ENCODE peak calls at places on chromosome 1, in ten cellular contexts. L is midbrain; O is kidney glomerular epithelial cell; T is GF-D8; U is HTR-8/SVneo; A is AG08396; D is C1 segment of cervical spinal cord; W is stimulated activated naive CD4-positive, alpha-beta T cell; V is ureter; R is NCI-H2171. H is an unnamed sample.

GRCh38 chr1:234658143-234658542 is 48.2 kb upstream of the IRF2BP2 start:
- DNase-seq in R (no peak), O (peak; percentile 16), U (no peak), V (no peak), W (no peak), A (peak; percentile 36), L (no peak), T (no peak), D (no peak), H (no peak)

GRCh38 chr1:87928623-87929022 is 599.9 kb downstream of the LMO4 start:
- DNase-seq in O (no peak), U (no peak), T (no peak), V (no peak), W (no peak), R (no peak), L (no peak), D (no peak), A (no peak), H (no peak)

GRCh38 chr1:155966135-155966534 is 12.2 kb downstream of the ARHGEF2 start:
- DNase-seq in A (no peak), T (no peak), L (no peak), U (no peak), R (no peak), W (no peak), V (no peak), D (no peak), O (no peak), H (no peak)

GRCh38 chr1:49104575-49104974 is 327.9 kb upstream of the BEND5 start:
- DNase-seq in O (no peak), V (no peak), W (no peak), T (no peak), L (no peak), U (no peak), D (no peak), R (no peak), A (no peak), H (no peak)

GRCh38 chr1:158285756-158286241 is 3.9 kb upstream of the CD1C start:
- DNase-seq in D (peak; percentile 45), V (no peak), O (peak; percentile 87), L (peak; percentile 40), A (no peak), R (no peak), T (peak; percentile 85), W (no peak), U (no peak), H (no peak)

GRCh38 chr1:180246579-180246978 is 16.5 kb downstream of the LHX4 start:
- DNase-seq in W (no peak), U (no peak), V (no peak), L (no peak), O (no peak), T (no peak), A (no peak), D (no peak), R (no peak), H (no peak)

GRCh38 chr1:157240495-157241184 is 102.4 kb upstream of the ETV3 start:
- DNase-seq in D (no peak), V (no peak), U (no peak), O (peak; percentile 24), R (no peak), W (no peak), L (no peak), T (no peak), A (no peak), H (no peak)

GRCh38 chr1:32981003-32981909 is 16.6 kb upstream of the RNF19B start:
- DNase-seq in T (peak; percentile 84), O (peak; percentile 86), U (peak; percentile 60), D (no peak), A (peak; percentile 53), V (peak; percentile 76), W (peak; percentile 15), L (peak; percentile 47), R (no peak), H (peak; percentile 60)

GRCh38 chr1:6724517-6725141 is 23.0 kb upstream of the DNAJC11 start:
- DNase-seq in A (peak; percentile 85), O (peak; percentile 100), V (no peak), T (no peak), L (no peak), D (no peak), U (peak; percentile 62), W (no peak), R (no peak), H (no peak)

GRCh38 chr1:220962031-220962751 is 82.9 kb downstream of the HLX start:
- DNase-seq in O (peak; percentile 99), A (peak; percentile 62), U (peak; percentile 29), W (no peak), R (no peak), V (no peak), L (no peak), T (no peak), D (no peak), H (no peak)